ENCODE peak calls at places on chromosomes 2 and 18, in ten cellular contexts. M, P, B, K, S, I, Y, W, A and E are unnamed samples. For H3K4me1, the result is how much of the 10 kb centered on the place peaks cover.

GRCh38 chr2:40487592-40487991 is 35.7 kb upstream of the SLC8A1 start:
- DNase-seq in Y (no peak), I (no peak), K (peak), A (no peak), S (no peak), B (no peak), M (peak), W (no peak), P (no peak), E (peak)

GRCh38 chr18:51907687-51908597 is 432.1 kb upstream of the DCC start:
- DNase-seq in P (no peak), I (no peak), W (no peak), A (no peak), B (no peak), K (no peak), S (no peak), Y (no peak), M (peak), E (no peak)

GRCh38 chr2:46862430-46862829 is 53.2 kb downstream of the MCFD2 start:
- DNase-seq in M (no peak), A (no peak), P (no peak), S (no peak), I (no peak), K (peak), Y (no peak), W (no peak), B (no peak), E (no peak)

GRCh38 chr18:72233106-72233505 is 311.0 kb downstream of the CBLN2 start:
- DNase-seq in B (no peak), P (no peak), A (no peak), S (no peak), W (no peak), M (no peak), Y (no peak), I (no peak), K (no peak), E (no peak)

GRCh38 chr18:50659091-50660003 is 99.5 kb downstream of the MAPK4 start:
- DNase-seq in K (peak), A (no peak), W (peak), B (no peak), I (no peak), M (no peak), Y (no peak), S (no peak), P (peak), E (no peak)

GRCh38 chr2:96591054-96591453 is 47.1 kb downstream of the KANSL3 start:
- DNase-seq in S (no peak), M (no peak), Y (no peak), K (peak), P (no peak), B (no peak), I (no peak), W (no peak), A (no peak), E (no peak)

GRCh38 chr2:216274194-216274593 is 98.1 kb downstream of the MARCHF4 start:
- DNase-seq in W (no peak), Y (no peak), B (no peak), M (no peak), A (no peak), K (peak), I (no peak), P (no peak), S (no peak), E (no peak)

GRCh38 chr2:27081984-27082772 is 3.8 kb downstream of the EMILIN1 start:
- DNase-seq in I (no peak), A (no peak), P (no peak), S (peak), K (no peak), W (no peak), Y (no peak), M (no peak), B (no peak), E (no peak)

GRCh38 chr18:32550958-32551357 is 80.3 kb upstream of the GAREM1 start:
- DNase-seq in W (no peak), S (no peak), M (no peak), I (no peak), Y (no peak), A (no peak), K (no peak), B (no peak), P (no peak), E (no peak)

GRCh38 chr18:78497641-78498040 is 482.0 kb upstream of the SALL3 start:
- DNase-seq in Y (no peak), S (peak), I (no peak), A (no peak), W (no peak), K (no peak), M (no peak), B (no peak), P (no peak), E (no peak)

GRCh38 chr18:27577740-27578139 is 392.6 kb upstream of the CHST9 start:
- DNase-seq in M (no peak), B (no peak), P (no peak), A (no peak), W (no peak), Y (no peak), I (no peak), S (no peak), K (no peak), E (no peak)

GRCh38 chr18:31931163-31931885 is 11.6 kb downstream of the TRAPPC8 start:
- DNase-seq in M (no peak), A (peak), P (no peak), K (peak), S (no peak), W (no peak), Y (no peak), I (no peak), B (no peak), E (no peak)

GRCh38 chr2:121695179-121695451 is 41.6 kb downstream of the NIFK start:
- DNase-seq in P (no peak), B (no peak), Y (no peak), K (no peak), W (no peak), I (no peak), S (no peak), M (no peak), A (no peak), E (no peak)

GRCh38 chr2:215431778-215432758 is 3.8 kb downstream of the FN1 start:
- DNase-seq in P (no peak), I (no peak), K (no peak), M (no peak), Y (no peak), A (peak), B (no peak), S (no peak), W (no peak), E (no peak)

GRCh38 chr2:163405298-163405697 is 330.5 kb downstream of the FIGN start:
- DNase-seq in K (no peak), B (no peak), M (no peak), W (no peak), Y (no peak), I (no peak), A (no peak), S (no peak), P (no peak), E (no peak)

GRCh38 chr2:156459720-156460119 is 23.5 kb downstream of the GPD2 start:
- DNase-seq in A (no peak), M (no peak), Y (no peak), K (no peak), W (no peak), I (no peak), S (no peak), P (peak), B (peak), E (no peak)

GRCh38 chr2:123513351-123513750 is 511.7 kb upstream of the CNTNAP5 start:
- DNase-seq in K (no peak), P (no peak), W (no peak), A (no peak), B (no peak), Y (no peak), S (no peak), I (no peak), M (no peak), E (no peak)

GRCh38 chr18:62982600-62983251 is 267.4 kb downstream of the PHLPP1 start:
- DNase-seq in S (peak), Y (no peak), K (peak), M (peak), P (peak), B (peak), I (peak), W (peak), A (peak), E (peak)

GRCh38 chr18:25097119-25098114 is 254.5 kb downstream of the ZNF521 start:
- DNase-seq in I (no peak), P (no peak), A (peak), K (peak), W (no peak), B (no peak), M (no peak), Y (no peak), S (no peak), E (no peak)

GRCh38 chr18:25883091-25883490 is 207.3 kb downstream of the SS18 start:
- DNase-seq in P (no peak), K (no peak), Y (no peak), A (no peak), M (no peak), B (no peak), W (no peak), I (peak), S (no peak), E (no peak)

GRCh38 chr2:33363599-33364300 is 112.7 kb upstream of the RASGRP3 start:
- DNase-seq in A (peak), I (no peak), S (no peak), P (no peak), K (peak), Y (no peak), B (no peak), M (no peak), W (no peak), E (no peak)

GRCh38 chr2:10265328-10266132 is 37.2 kb upstream of the HPCAL1 start:
- DNase-seq in K (no peak), W (no peak), A (no peak), B (peak), I (no peak), Y (no peak), P (no peak), M (peak), S (peak), E (no peak)

GRCh38 chr2:183543731-183544130 is 419.5 kb downstream of the NUP35 start:
- DNase-seq in K (no peak), W (no peak), Y (no peak), P (no peak), B (peak), M (peak), I (no peak), S (no peak), A (no peak), E (no peak)

GRCh38 chr18:69963196-69963595 is 15.5 kb upstream of the CD226 start:
- DNase-seq in I (no peak), A (no peak), W (no peak), P (no peak), K (no peak), Y (no peak), S (no peak), M (no peak), B (no peak), E (no peak)

GRCh38 chr2:16744521-16744920 is 78.9 kb upstream of the CYRIA start:
- DNase-seq in K (no peak), I (no peak), W (peak), A (no peak), P (no peak), M (no peak), B (no peak), Y (no peak), S (no peak), E (no peak)

GRCh38 chr2:183404392-183404791 is 280.1 kb downstream of the NUP35 start:
- DNase-seq in S (peak), I (no peak), B (no peak), M (no peak), A (no peak), K (no peak), P (no peak), Y (no peak), W (no peak), E (no peak)

GRCh38 chr2:63652063-63652985 is 63.6 kb downstream of the MDH1 start:
- DNase-seq in M (no peak), B (no peak), Y (no peak), W (no peak), P (no peak), A (no peak), S (no peak), I (no peak), K (no peak), E (no peak)

GRCh38 chr2:232488721-232489300 is 1.2 kb upstream of the ECEL1 start:
- DNase-seq in K (no peak), P (no peak), Y (no peak), S (peak), A (no peak), M (no peak), W (no peak), B (no peak), I (no peak), E (no peak)

GRCh38 chr2:139411236-139411635 is 631.0 kb upstream of the NXPH2 start:
- DNase-seq in S (no peak), K (no peak), Y (no peak), W (no peak), P (no peak), M (no peak), B (no peak), A (no peak), I (no peak), E (no peak)

GRCh38 chr2:25279091-25279651 is 62.6 kb downstream of the DNMT3A start:
- DNase-seq in P (peak), W (peak), A (peak), B (peak), M (peak), Y (peak), K (no peak), S (peak), I (peak), E (peak)

GRCh38 chr2:73239776-73240175 is 5.7 kb downstream of the CCT7 start:
- DNase-seq in K (peak), W (no peak), A (peak), S (no peak), B (no peak), M (no peak), I (no peak), Y (no peak), P (no peak), E (no peak)

GRCh38 chr2:109183871-109184270 is 54.9 kb downstream of the SH3RF3 start:
- DNase-seq in I (no peak), P (no peak), A (no peak), Y (no peak), B (no peak), S (no peak), W (no peak), K (no peak), M (no peak), E (no peak)

GRCh38 chr2:100592226-100592625 is 29.4 kb downstream of the PDCL3 start:
- DNase-seq in W (no peak), Y (no peak), A (no peak), M (no peak), K (peak), S (no peak), B (no peak), I (no peak), P (no peak), E (no peak)

GRCh38 chr18:58263733-58264469 is 219.9 kb downstream of the NEDD4L start:
- DNase-seq in S (no peak), A (no peak), K (peak), W (no peak), B (no peak), I (no peak), M (no peak), Y (no peak), P (no peak), E (no peak)

GRCh38 chr2:126658910-126659613 is 3.1 kb downstream of the GYPC start:
- DNase-seq in A (no peak), W (peak), B (peak), K (peak), I (no peak), S (peak), Y (no peak), M (peak), P (peak), E (peak)

GRCh38 chr18:9366126-9366714 is 31.6 kb downstream of the TWSG1 start:
- DNase-seq in S (no peak), A (peak), P (peak), K (peak), W (no peak), Y (no peak), M (peak), I (peak), B (peak), E (peak)

GRCh38 chr2:455046-455705 is 167.3 kb upstream of the ALKAL2 start:
- DNase-seq in B (peak), I (no peak), M (no peak), Y (no peak), P (no peak), A (no peak), S (peak), K (no peak), W (no peak), E (no peak)
- TF ChIP-seq POLR2A in B (no peak), I (no peak), M (no peak), Y (no peak), P (no peak), A (no peak), S (no peak), K (no peak), W (no peak), E (no peak)

DNA sequence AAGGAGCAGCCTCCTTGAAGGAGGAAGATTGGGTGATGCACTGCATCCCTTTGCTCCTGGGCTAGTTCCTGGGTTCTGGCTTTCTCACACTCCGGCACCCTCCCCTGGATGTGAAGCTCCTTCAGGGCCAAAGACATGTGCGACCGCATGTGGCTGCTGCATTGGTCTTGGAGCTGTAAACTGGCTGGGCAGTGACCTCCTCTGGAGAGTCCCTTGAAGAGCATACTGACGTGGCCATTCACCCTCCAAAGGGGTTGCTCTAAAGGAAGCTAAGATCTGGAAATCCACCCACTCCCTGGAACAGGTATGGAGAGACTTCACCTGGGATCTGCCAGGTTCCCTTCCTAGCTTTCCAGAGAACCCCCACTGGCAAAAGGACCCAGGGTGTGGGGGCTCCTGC is 62.1 kb downstream of the TMEM17 start:
- DNase-seq in A (no peak), B (peak), S (no peak), I (no peak), K (no peak), W (no peak), Y (no peak), P (no peak), M (no peak), E (no peak)
- TF ChIP-seq CTCF in A (no peak), B (no peak), S (no peak), I (no peak), K (no peak), W (no peak), Y (no peak), P (no peak), M (no peak), E (no peak)

DNA sequence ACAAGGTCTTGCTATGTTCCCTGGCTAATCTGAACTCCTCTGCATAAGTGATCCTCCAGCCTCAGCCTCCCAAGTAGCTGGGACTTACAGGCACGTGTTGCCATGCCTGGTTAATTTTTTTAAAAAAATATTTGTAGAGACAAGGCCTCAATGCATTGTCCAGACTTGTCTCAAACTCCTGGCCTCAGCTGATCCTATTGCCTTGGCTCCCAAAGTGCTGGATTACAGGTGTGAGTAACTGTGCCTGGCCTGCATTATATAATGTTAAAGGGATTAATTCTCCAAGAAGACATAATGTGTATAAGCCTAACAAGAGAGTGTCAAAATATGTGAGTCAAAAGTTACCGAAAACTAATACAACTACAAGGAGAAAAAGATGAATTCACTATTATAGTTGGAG is 32.2 kb downstream of the BUB1 start:
- DNase-seq in K (no peak), M (no peak), S (no peak), A (no peak), Y (no peak), B (no peak), P (no peak), I (no peak), W (no peak), E (no peak)
- H3K4me1 ChIP-seq in K (under half), M (under half), S (under half), A (under half), Y (under half), B (under half), P (under half), I (under half), W (under half), E (under half)

DNA sequence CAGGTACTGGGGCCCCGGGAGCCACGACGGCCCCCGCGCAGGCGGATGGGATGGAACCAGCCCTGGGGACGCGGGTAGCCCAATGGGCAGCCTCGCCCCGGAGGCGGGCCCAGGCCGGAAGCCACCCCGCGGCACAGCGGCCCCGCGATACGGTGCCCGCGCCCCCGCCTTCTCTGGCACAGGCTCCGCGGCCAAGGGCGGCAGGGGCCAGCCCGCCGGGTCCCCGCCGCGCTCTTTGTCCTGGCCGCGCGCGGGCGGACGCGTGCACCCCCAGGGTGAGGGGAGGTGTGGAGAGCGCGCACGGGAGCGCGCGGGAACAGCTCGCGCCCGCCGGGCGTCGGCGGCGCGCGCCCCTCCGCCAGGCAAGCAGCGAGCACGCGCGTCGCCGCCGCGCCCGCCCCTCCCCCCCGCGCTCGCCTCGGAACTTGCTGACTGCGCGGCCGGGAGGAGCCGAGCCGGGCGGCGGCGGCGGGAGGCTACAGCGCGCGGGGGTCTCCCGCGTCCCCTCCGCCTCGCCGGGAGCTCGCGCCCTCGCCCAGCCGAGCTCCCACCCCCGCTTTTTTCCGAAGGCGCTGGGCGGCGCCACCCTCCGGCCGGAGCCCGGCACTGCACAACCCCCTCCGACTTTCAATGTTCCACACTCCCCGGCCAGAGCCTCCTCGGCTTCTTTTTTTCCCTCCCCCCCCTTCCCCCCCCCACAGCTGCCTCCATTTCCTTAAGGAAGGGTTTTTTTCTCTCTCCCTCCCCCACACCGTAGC is at the start of gene UBE2E3:
- DNase-seq in A (peak), S (peak), I (peak), B (peak), M (peak), W (peak), K (peak), Y (peak), P (peak), E (peak)
- TF ChIP-seq POLR2A in A (peak), S (no peak), I (peak), B (peak), M (no peak), W (peak), K (peak), Y (peak), P (no peak), E (no peak)

GRCh38 chr18:61502472-61502871 is 169.2 kb downstream of the CDH20 start:
- DNase-seq in B (peak), I (peak), P (peak), M (peak), S (no peak), W (no peak), A (peak), K (peak), Y (no peak), E (peak)
- TF ChIP-seq CTCF in B (peak), I (peak), P (peak), M (peak), S (peak), W (no peak), A (peak), K (peak), Y (peak), E (peak)